ENCODE peak calls at places on chromosome 21, in nine cellular contexts. One of them, this sample, is unnamed.

GRCh38 chr21:43269461-43269860 is 100.7 kb downstream of the CRYAA start:
- DNase-seq in endothelial cell of umbilical vein: no peak
- DNase-seq in IMR-90: no peak
- DNase-seq in neural progenitor cell: peak; percentile 42
- DNase-seq in fibroblast of lung: no peak
- DNase-seq in MM.1S: no peak
- DNase-seq in GM23248: no peak
- DNase-seq in HCT116: no peak
- DNase-seq in mesenchymal stem cell: no peak
- DNase-seq in this sample: no peak

GRCh38 chr21:29638138-29638537 is 301.7 kb downstream of the GRIK1 start:
- DNase-seq in neural progenitor cell: no peak
- DNase-seq in GM23248: no peak
- DNase-seq in fibroblast of lung: no peak
- DNase-seq in MM.1S: no peak
- DNase-seq in mesenchymal stem cell: no peak
- DNase-seq in HCT116: no peak
- DNase-seq in endothelial cell of umbilical vein: no peak
- DNase-seq in IMR-90: no peak
- DNase-seq in this sample: no peak

GRCh38 chr21:26887241-26887640 is 42.0 kb upstream of the ADAMTS1 start:
- DNase-seq in IMR-90: peak; percentile 15
- DNase-seq in neural progenitor cell: no peak
- DNase-seq in HCT116: no peak
- DNase-seq in endothelial cell of umbilical vein: no peak
- DNase-seq in fibroblast of lung: peak; percentile 35
- DNase-seq in mesenchymal stem cell: no peak
- DNase-seq in GM23248: peak; percentile 38
- DNase-seq in MM.1S: no peak
- DNase-seq in this sample: no peak

GRCh38 chr21:16193758-16194606 is 464.2 kb downstream of the USP25 start:
- DNase-seq in fibroblast of lung: peak; percentile 93
- DNase-seq in neural progenitor cell: peak; percentile 81
- DNase-seq in mesenchymal stem cell: peak; percentile 82
- DNase-seq in MM.1S: peak; percentile 82
- DNase-seq in GM23248: peak; percentile 86
- DNase-seq in endothelial cell of umbilical vein: peak; percentile 91
- DNase-seq in HCT116: no peak
- DNase-seq in IMR-90: peak; percentile 79
- DNase-seq in this sample: no peak

GRCh38 chr21:41830764-41831452 is 48.2 kb downstream of the PRDM15 start:
- DNase-seq in fibroblast of lung: no peak
- DNase-seq in HCT116: no peak
- DNase-seq in IMR-90: no peak
- DNase-seq in endothelial cell of umbilical vein: no peak
- DNase-seq in neural progenitor cell: no peak
- DNase-seq in MM.1S: no peak
- DNase-seq in mesenchymal stem cell: no peak
- DNase-seq in GM23248: no peak
- DNase-seq in this sample: no peak

GRCh38 chr21:46149205-46149901 is 6.0 kb downstream of the FTCD start:
- DNase-seq in mesenchymal stem cell: no peak
- DNase-seq in neural progenitor cell: no peak
- DNase-seq in HCT116: no peak
- DNase-seq in fibroblast of lung: no peak
- DNase-seq in GM23248: no peak
- DNase-seq in MM.1S: no peak
- DNase-seq in endothelial cell of umbilical vein: no peak
- DNase-seq in IMR-90: no peak
- DNase-seq in this sample: no peak

GRCh38 chr21:45074048-45074817 is at the start of gene ADARB1:
- DNase-seq in IMR-90: peak; percentile 56
- DNase-seq in GM23248: peak; percentile 82
- DNase-seq in MM.1S: peak; percentile 75
- DNase-seq in mesenchymal stem cell: peak; percentile 65
- DNase-seq in HCT116: no peak
- DNase-seq in fibroblast of lung: peak; percentile 55
- DNase-seq in endothelial cell of umbilical vein: peak; percentile 29
- DNase-seq in neural progenitor cell: peak; percentile 90
- DNase-seq in this sample: no peak

GRCh38 chr21:44391345-44392091 is 38.1 kb downstream of the TRPM2 start:
- DNase-seq in HCT116: no peak
- DNase-seq in GM23248: peak; percentile 16
- DNase-seq in IMR-90: no peak
- DNase-seq in fibroblast of lung: no peak
- DNase-seq in MM.1S: no peak
- DNase-seq in neural progenitor cell: no peak
- DNase-seq in endothelial cell of umbilical vein: no peak
- DNase-seq in mesenchymal stem cell: no peak
- DNase-seq in this sample: no peak

GRCh38 chr21:25515484-25516405 is 91.5 kb downstream of the MRPL39 start:
- DNase-seq in endothelial cell of umbilical vein: no peak
- DNase-seq in mesenchymal stem cell: no peak
- DNase-seq in IMR-90: peak; percentile 71
- DNase-seq in fibroblast of lung: peak; percentile 60
- DNase-seq in MM.1S: no peak
- DNase-seq in HCT116: no peak
- DNase-seq in GM23248: no peak
- DNase-seq in neural progenitor cell: no peak
- DNase-seq in this sample: no peak

GRCh38 chr21:25513810-25514209 is 93.5 kb downstream of the MRPL39 start:
- DNase-seq in MM.1S: no peak
- DNase-seq in fibroblast of lung: no peak
- DNase-seq in endothelial cell of umbilical vein: no peak
- DNase-seq in HCT116: no peak
- DNase-seq in neural progenitor cell: no peak
- DNase-seq in GM23248: no peak
- DNase-seq in mesenchymal stem cell: no peak
- DNase-seq in IMR-90: no peak
- DNase-seq in this sample: no peak

GRCh38 chr21:25518491-25518911 is 88.8 kb downstream of the MRPL39 start:
- DNase-seq in fibroblast of lung: peak; percentile 11
- DNase-seq in GM23248: no peak
- DNase-seq in mesenchymal stem cell: peak; percentile 0
- DNase-seq in HCT116: no peak
- DNase-seq in MM.1S: no peak
- DNase-seq in IMR-90: no peak
- DNase-seq in neural progenitor cell: peak; percentile 5
- DNase-seq in endothelial cell of umbilical vein: no peak
- DNase-seq in this sample: no peak
- H3K9ac ChIP-seq in fibroblast of lung: no peak overlapping the region
- H3K9ac ChIP-seq in GM23248: no peak overlapping the region
- H3K9ac ChIP-seq in mesenchymal stem cell: no peak overlapping the region
- H3K9ac ChIP-seq in HCT116: no peak overlapping the region
- H3K9ac ChIP-seq in MM.1S: no peak overlapping the region
- H3K9ac ChIP-seq in IMR-90: no peak overlapping the region
- H3K9ac ChIP-seq in neural progenitor cell: no peak overlapping the region
- H3K9ac ChIP-seq in endothelial cell of umbilical vein: no peak overlapping the region
- H3K9ac ChIP-seq in this sample: no peak overlapping the region

GRCh38 chr21:36323032-36323431 is 3.0 kb downstream of the MORC3 start:
- DNase-seq in neural progenitor cell: no peak
- DNase-seq in fibroblast of lung: no peak
- DNase-seq in MM.1S: no peak
- DNase-seq in HCT116: no peak
- DNase-seq in endothelial cell of umbilical vein: peak; percentile 11
- DNase-seq in IMR-90: peak; percentile 20
- DNase-seq in GM23248: peak; percentile 53
- DNase-seq in mesenchymal stem cell: peak; percentile 67
- DNase-seq in this sample: no peak
- H3K4me3 ChIP-seq in neural progenitor cell: no peak overlapping the region
- H3K4me3 ChIP-seq in fibroblast of lung: no peak overlapping the region
- H3K4me3 ChIP-seq in MM.1S: no peak overlapping the region
- H3K4me3 ChIP-seq in HCT116: no peak overlapping the region
- H3K4me3 ChIP-seq in endothelial cell of umbilical vein: no peak overlapping the region
- H3K4me3 ChIP-seq in IMR-90: no peak overlapping the region
- H3K4me3 ChIP-seq in GM23248: peak overlapping the region; percentile 92
- H3K4me3 ChIP-seq in mesenchymal stem cell: peak overlapping the region; percentile 5
- H3K4me3 ChIP-seq in this sample: no peak overlapping the region

GRCh38 chr21:34888569-34889286 is 160.4 kb downstream of the RUNX1 start:
- DNase-seq in GM23248: peak; percentile 98
- DNase-seq in fibroblast of lung: peak; percentile 96
- DNase-seq in endothelial cell of umbilical vein: peak; percentile 91
- DNase-seq in mesenchymal stem cell: peak; percentile 96
- DNase-seq in neural progenitor cell: peak; percentile 96
- DNase-seq in MM.1S: peak; percentile 98
- DNase-seq in HCT116: peak; percentile 86
- DNase-seq in IMR-90: peak; percentile 96
- DNase-seq in this sample: no peak

GRCh38 chr21:34889537-34890257 is 159.4 kb downstream of the RUNX1 start:
- DNase-seq in MM.1S: peak; percentile 92
- DNase-seq in endothelial cell of umbilical vein: peak; percentile 56
- DNase-seq in mesenchymal stem cell: peak; percentile 80
- DNase-seq in IMR-90: peak; percentile 77
- DNase-seq in fibroblast of lung: peak; percentile 80
- DNase-seq in HCT116: no peak
- DNase-seq in GM23248: peak; percentile 94
- DNase-seq in neural progenitor cell: peak; percentile 90
- DNase-seq in this sample: no peak

GRCh38 chr21:34887729-34888568 is 161.2 kb downstream of the RUNX1 start:
- DNase-seq in HCT116: no peak
- DNase-seq in neural progenitor cell: peak; percentile 54
- DNase-seq in mesenchymal stem cell: peak; percentile 98
- DNase-seq in endothelial cell of umbilical vein: peak; percentile 88
- DNase-seq in MM.1S: peak; percentile 95
- DNase-seq in fibroblast of lung: peak; percentile 98
- DNase-seq in IMR-90: peak; percentile 99
- DNase-seq in GM23248: peak; percentile 99
- DNase-seq in this sample: no peak

GRCh38 chr21:34890258-34890723 is 158.8 kb downstream of the RUNX1 start:
- DNase-seq in GM23248: no peak
- DNase-seq in HCT116: no peak
- DNase-seq in neural progenitor cell: no peak
- DNase-seq in MM.1S: no peak
- DNase-seq in fibroblast of lung: no peak
- DNase-seq in IMR-90: no peak
- DNase-seq in endothelial cell of umbilical vein: no peak
- DNase-seq in mesenchymal stem cell: no peak
- DNase-seq in this sample: no peak

GRCh38 chr21:34889287-34889536 is 159.9 kb downstream of the RUNX1 start:
- DNase-seq in mesenchymal stem cell: peak; percentile 84
- DNase-seq in GM23248: peak; percentile 88
- DNase-seq in endothelial cell of umbilical vein: peak; percentile 69
- DNase-seq in HCT116: no peak
- DNase-seq in MM.1S: peak; percentile 78
- DNase-seq in fibroblast of lung: peak; percentile 80
- DNase-seq in neural progenitor cell: no peak
- DNase-seq in IMR-90: peak; percentile 74
- DNase-seq in this sample: no peak
- H3K9ac ChIP-seq in mesenchymal stem cell: peak overlapping the region; percentile 100
- H3K9ac ChIP-seq in GM23248: peak overlapping the region; percentile 100
- H3K9ac ChIP-seq in endothelial cell of umbilical vein: peak overlapping the region; percentile 96
- H3K9ac ChIP-seq in HCT116: peak overlapping the region; percentile 87
- H3K9ac ChIP-seq in MM.1S: peak overlapping the region; percentile 87
- H3K9ac ChIP-seq in fibroblast of lung: peak overlapping the region; percentile 99
- H3K9ac ChIP-seq in neural progenitor cell: no peak overlapping the region
- H3K9ac ChIP-seq in IMR-90: peak overlapping the region; percentile 97
- H3K9ac ChIP-seq in this sample: peak overlapping the region; percentile 92

GRCh38 chr21:36697473-36698159 is 1.3 kb upstream of the SIM2 start:
- DNase-seq in HCT116: no peak
- DNase-seq in mesenchymal stem cell: no peak
- DNase-seq in IMR-90: no peak
- DNase-seq in fibroblast of lung: no peak
- DNase-seq in neural progenitor cell: peak; percentile 75
- DNase-seq in GM23248: no peak
- DNase-seq in endothelial cell of umbilical vein: no peak
- DNase-seq in MM.1S: no peak
- DNase-seq in this sample: no peak
- H3K4me3 ChIP-seq in HCT116: peak overlapping the region; percentile 71
- H3K4me3 ChIP-seq in mesenchymal stem cell: no peak overlapping the region
- H3K4me3 ChIP-seq in IMR-90: peak overlapping the region; percentile 57
- H3K4me3 ChIP-seq in fibroblast of lung: no peak overlapping the region
- H3K4me3 ChIP-seq in neural progenitor cell: no peak overlapping the region
- H3K4me3 ChIP-seq in GM23248: no peak overlapping the region
- H3K4me3 ChIP-seq in endothelial cell of umbilical vein: no peak overlapping the region
- H3K4me3 ChIP-seq in MM.1S: no peak overlapping the region
- H3K4me3 ChIP-seq in this sample: no peak overlapping the region

GRCh38 chr21:39483917-39484316 is 32.1 kb downstream of the SH3BGR start:
- DNase-seq in endothelial cell of umbilical vein: peak; percentile 2
- DNase-seq in GM23248: peak; percentile 17
- DNase-seq in IMR-90: peak; percentile 52
- DNase-seq in fibroblast of lung: peak; percentile 74
- DNase-seq in mesenchymal stem cell: peak; percentile 42
- DNase-seq in MM.1S: no peak
- DNase-seq in HCT116: no peak
- DNase-seq in neural progenitor cell: no peak
- DNase-seq in this sample: no peak

GRCh38 chr21:39479164-39479563 is 27.4 kb downstream of the SH3BGR start:
- DNase-seq in MM.1S: no peak
- DNase-seq in neural progenitor cell: no peak
- DNase-seq in IMR-90: no peak
- DNase-seq in GM23248: no peak
- DNase-seq in endothelial cell of umbilical vein: no peak
- DNase-seq in mesenchymal stem cell: no peak
- DNase-seq in fibroblast of lung: no peak
- DNase-seq in HCT116: no peak
- DNase-seq in this sample: no peak

GRCh38 chr21:39481886-39482285 is 30.1 kb downstream of the SH3BGR start:
- DNase-seq in neural progenitor cell: no peak
- DNase-seq in mesenchymal stem cell: no peak
- DNase-seq in fibroblast of lung: no peak
- DNase-seq in IMR-90: no peak
- DNase-seq in HCT116: no peak
- DNase-seq in GM23248: no peak
- DNase-seq in endothelial cell of umbilical vein: no peak
- DNase-seq in MM.1S: no peak
- DNase-seq in this sample: no peak

GRCh38 chr21:39489380-39489924 is 37.7 kb downstream of the SH3BGR start:
- DNase-seq in IMR-90: no peak
- DNase-seq in mesenchymal stem cell: no peak
- DNase-seq in neural progenitor cell: no peak
- DNase-seq in fibroblast of lung: no peak
- DNase-seq in HCT116: no peak
- DNase-seq in MM.1S: no peak
- DNase-seq in GM23248: no peak
- DNase-seq in endothelial cell of umbilical vein: no peak
- DNase-seq in this sample: no peak

GRCh38 chr21:39484711-39485264 is 33.0 kb downstream of the SH3BGR start:
- DNase-seq in GM23248: peak; percentile 4
- DNase-seq in mesenchymal stem cell: peak; percentile 4
- DNase-seq in IMR-90: no peak
- DNase-seq in neural progenitor cell: peak; percentile 39
- DNase-seq in endothelial cell of umbilical vein: no peak
- DNase-seq in MM.1S: no peak
- DNase-seq in fibroblast of lung: peak; percentile 17
- DNase-seq in HCT116: no peak
- DNase-seq in this sample: no peak
- H3K9ac ChIP-seq in GM23248: no peak overlapping the region
- H3K9ac ChIP-seq in mesenchymal stem cell: no peak overlapping the region
- H3K9ac ChIP-seq in IMR-90: no peak overlapping the region
- H3K9ac ChIP-seq in neural progenitor cell: no peak overlapping the region
- H3K9ac ChIP-seq in endothelial cell of umbilical vein: no peak overlapping the region
- H3K9ac ChIP-seq in MM.1S: no peak overlapping the region
- H3K9ac ChIP-seq in fibroblast of lung: no peak overlapping the region
- H3K9ac ChIP-seq in HCT116: no peak overlapping the region
- H3K9ac ChIP-seq in this sample: no peak overlapping the region